ENCODE peak calls at places on chromosomes 12 and 14, in four cellular contexts. One of them, this sample, is unnamed.

GRCh38 chr14:22973217-22974032 is 8.9 kb downstream of the AJUBA start:
- DNase-seq in mesothelial cell of epicardium: no peak
- DNase-seq in astrocyte of the spinal cord: peak
- DNase-seq in WTC11: peak
- DNase-seq in this sample: peak

GRCh38 chr14:50957296-50957695 is 13.0 kb upstream of the PYGL start:
- DNase-seq in mesothelial cell of epicardium: no peak
- DNase-seq in astrocyte of the spinal cord: peak
- DNase-seq in WTC11: no peak
- DNase-seq in this sample: no peak

GRCh38 chr14:89254201-89254919 is 162.7 kb downstream of the FOXN3 start:
- DNase-seq in mesothelial cell of epicardium: no peak
- DNase-seq in astrocyte of the spinal cord: no peak
- DNase-seq in WTC11: no peak
- DNase-seq in this sample: no peak

GRCh38 chr14:81655423-81656314 is 122.0 kb upstream of the SEL1L start:
- DNase-seq in mesothelial cell of epicardium: no peak
- DNase-seq in astrocyte of the spinal cord: no peak
- DNase-seq in WTC11: no peak
- DNase-seq in this sample: no peak

GRCh38 chr14:91228112-91229004 is 16.1 kb downstream of the GPR68 start:
- DNase-seq in mesothelial cell of epicardium: no peak
- DNase-seq in astrocyte of the spinal cord: peak
- DNase-seq in WTC11: peak
- DNase-seq in this sample: no peak

GRCh38 chr12:127280393-127281275 is 986.3 kb upstream of the TMEM132C start:
- DNase-seq in mesothelial cell of epicardium: peak
- DNase-seq in astrocyte of the spinal cord: no peak
- DNase-seq in WTC11: peak
- DNase-seq in this sample: no peak

GRCh38 chr12:76899522-76899921 is 20.7 kb upstream of the CSRP2 start:
- DNase-seq in mesothelial cell of epicardium: no peak
- DNase-seq in astrocyte of the spinal cord: no peak
- DNase-seq in WTC11: no peak
- DNase-seq in this sample: no peak

GRCh38 chr14:53663709-53664108 is 292.9 kb downstream of the BMP4 start:
- DNase-seq in mesothelial cell of epicardium: no peak
- DNase-seq in astrocyte of the spinal cord: peak
- DNase-seq in WTC11: peak
- DNase-seq in this sample: peak

GRCh38 chr12:23767834-23768233 is 181.6 kb downstream of the SOX5 start:
- DNase-seq in mesothelial cell of epicardium: no peak
- DNase-seq in astrocyte of the spinal cord: no peak
- DNase-seq in WTC11: no peak
- DNase-seq in this sample: no peak

GRCh38 chr12:124437121-124437520 is 130.3 kb downstream of the NCOR2 start:
- DNase-seq in mesothelial cell of epicardium: no peak
- DNase-seq in astrocyte of the spinal cord: no peak
- DNase-seq in WTC11: no peak
- DNase-seq in this sample: no peak

GRCh38 chr14:73739174-73739898 is 25.2 kb upstream of the PNMA1 start:
- DNase-seq in mesothelial cell of epicardium: no peak
- DNase-seq in astrocyte of the spinal cord: no peak
- DNase-seq in WTC11: no peak
- DNase-seq in this sample: no peak

GRCh38 chr12:29921307-29921706 is 137.6 kb upstream of the TMTC1 start:
- DNase-seq in mesothelial cell of epicardium: no peak
- DNase-seq in astrocyte of the spinal cord: peak
- DNase-seq in WTC11: no peak
- DNase-seq in this sample: no peak

GRCh38 chr14:74501135-74501614 is 7.6 kb downstream of the ISCA2 start:
- DNase-seq in mesothelial cell of epicardium: peak
- DNase-seq in astrocyte of the spinal cord: peak
- DNase-seq in WTC11: peak
- DNase-seq in this sample: peak

GRCh38 chr14:69355955-69356321 is 42.2 kb downstream of the ERH start:
- DNase-seq in mesothelial cell of epicardium: no peak
- DNase-seq in astrocyte of the spinal cord: peak
- DNase-seq in WTC11: no peak
- DNase-seq in this sample: no peak

GRCh38 chr14:90576981-90577660 is 180.3 kb downstream of the CALM1 start:
- DNase-seq in mesothelial cell of epicardium: no peak
- DNase-seq in astrocyte of the spinal cord: no peak
- DNase-seq in WTC11: no peak
- DNase-seq in this sample: no peak

GRCh38 chr12:46659032-46659703 is 166.6 kb downstream of the SLC38A4 start:
- DNase-seq in mesothelial cell of epicardium: no peak
- DNase-seq in astrocyte of the spinal cord: no peak
- DNase-seq in WTC11: no peak
- DNase-seq in this sample: no peak

GRCh38 chr14:100883789-100884101 is 19.8 kb downstream of the RTL1 start:
- DNase-seq in mesothelial cell of epicardium: no peak
- DNase-seq in astrocyte of the spinal cord: no peak
- DNase-seq in WTC11: no peak
- DNase-seq in this sample: no peak

GRCh38 chr14:82861321-82861720 is 1327.7 kb upstream of the SEL1L start:
- DNase-seq in mesothelial cell of epicardium: no peak
- DNase-seq in astrocyte of the spinal cord: no peak
- DNase-seq in WTC11: no peak
- DNase-seq in this sample: no peak

GRCh38 chr12:73181244-73181643 is 909.1 kb downstream of the TRHDE start:
- DNase-seq in mesothelial cell of epicardium: no peak
- DNase-seq in astrocyte of the spinal cord: no peak
- DNase-seq in WTC11: no peak
- DNase-seq in this sample: no peak

GRCh38 chr14:95875831-95876768 is 532 bp upstream of the TUNAR start:
- DNase-seq in mesothelial cell of epicardium: no peak
- DNase-seq in astrocyte of the spinal cord: no peak
- DNase-seq in WTC11: peak
- DNase-seq in this sample: peak

GRCh38 chr14:32934891-32935633 is 3.6 kb upstream of the NPAS3 start:
- DNase-seq in mesothelial cell of epicardium: peak
- DNase-seq in astrocyte of the spinal cord: no peak
- DNase-seq in WTC11: peak
- DNase-seq in this sample: peak

GRCh38 chr12:53806689-53807088 is 54.9 kb upstream of the CISTR start:
- DNase-seq in mesothelial cell of epicardium: no peak
- DNase-seq in astrocyte of the spinal cord: peak
- DNase-seq in WTC11: no peak
- DNase-seq in this sample: no peak

GRCh38 chr14:96698846-96699543 is 98.2 kb upstream of the VRK1 start:
- DNase-seq in mesothelial cell of epicardium: no peak
- DNase-seq in astrocyte of the spinal cord: no peak
- DNase-seq in WTC11: no peak
- DNase-seq in this sample: no peak

GRCh38 chr14:91753501-91754128 is 21.7 kb upstream of the CATSPERB start:
- DNase-seq in mesothelial cell of epicardium: no peak
- DNase-seq in astrocyte of the spinal cord: no peak
- DNase-seq in WTC11: no peak
- DNase-seq in this sample: no peak

GRCh38 chr14:22657861-22658260 is 13.7 kb upstream of the OR6J1 start:
- DNase-seq in mesothelial cell of epicardium: no peak
- DNase-seq in astrocyte of the spinal cord: peak
- DNase-seq in WTC11: no peak
- DNase-seq in this sample: no peak

GRCh38 chr14:96482986-96483385 is 19.2 kb upstream of the PAPOLA start:
- DNase-seq in mesothelial cell of epicardium: no peak
- DNase-seq in astrocyte of the spinal cord: no peak
- DNase-seq in WTC11: no peak
- DNase-seq in this sample: no peak

GRCh38 chr14:66752109-66752508 is 244.2 kb downstream of the GPHN start:
- DNase-seq in mesothelial cell of epicardium: no peak
- DNase-seq in astrocyte of the spinal cord: no peak
- DNase-seq in WTC11: no peak
- DNase-seq in this sample: no peak

GRCh38 chr14:88013750-88014349 is 8.9 kb downstream of the GPR65 start:
- DNase-seq in mesothelial cell of epicardium: peak
- DNase-seq in astrocyte of the spinal cord: peak
- DNase-seq in WTC11: peak
- DNase-seq in this sample: peak

GRCh38 chr12:30110970-30111586 is 327.3 kb upstream of the TMTC1 start:
- DNase-seq in mesothelial cell of epicardium: no peak
- DNase-seq in astrocyte of the spinal cord: peak
- DNase-seq in WTC11: no peak
- DNase-seq in this sample: no peak

GRCh38 chr14:52735921-52736489 is 6.0 kb downstream of the STYX start:
- DNase-seq in mesothelial cell of epicardium: no peak
- DNase-seq in astrocyte of the spinal cord: peak
- DNase-seq in WTC11: no peak
- DNase-seq in this sample: no peak

GRCh38 chr12:104108755-104109445 is 29.1 kb downstream of the NFYB start:
- DNase-seq in mesothelial cell of epicardium: peak
- DNase-seq in astrocyte of the spinal cord: peak
- DNase-seq in WTC11: peak
- DNase-seq in this sample: peak

GRCh38 chr12:32312049-32312670 is 87.2 kb upstream of the FGD4 start:
- DNase-seq in mesothelial cell of epicardium: no peak
- DNase-seq in astrocyte of the spinal cord: peak
- DNase-seq in WTC11: no peak
- DNase-seq in this sample: peak

GRCh38 chr12:83823386-83824045 is 1089.1 kb downstream of the SLC6A15 start:
- DNase-seq in mesothelial cell of epicardium: no peak
- DNase-seq in astrocyte of the spinal cord: peak
- DNase-seq in WTC11: peak
- DNase-seq in this sample: peak
- TF ChIP-seq CTCF in mesothelial cell of epicardium: no peak
- TF ChIP-seq CTCF in astrocyte of the spinal cord: peak
- TF ChIP-seq CTCF in WTC11: peak
- TF ChIP-seq CTCF in this sample: peak

GRCh38 chr12:111268738-111269572 is 99.9 kb downstream of the PHETA1 start:
- DNase-seq in mesothelial cell of epicardium: no peak
- DNase-seq in astrocyte of the spinal cord: no peak
- DNase-seq in WTC11: peak
- DNase-seq in this sample: peak

GRCh38 chr12:111270773-111271172 is 98.1 kb downstream of the PHETA1 start:
- DNase-seq in mesothelial cell of epicardium: no peak
- DNase-seq in astrocyte of the spinal cord: no peak
- DNase-seq in WTC11: no peak
- DNase-seq in this sample: no peak

GRCh38 chr12:111270128-111270651 is 98.7 kb downstream of the PHETA1 start:
- DNase-seq in mesothelial cell of epicardium: no peak
- DNase-seq in astrocyte of the spinal cord: no peak
- DNase-seq in WTC11: no peak
- DNase-seq in this sample: no peak

GRCh38 chr12:111269688-111270087 is 99.2 kb downstream of the PHETA1 start:
- DNase-seq in mesothelial cell of epicardium: no peak
- DNase-seq in astrocyte of the spinal cord: no peak
- DNase-seq in WTC11: no peak
- DNase-seq in this sample: no peak

GRCh38 chr12:111271674-111272418 is 97.0 kb downstream of the PHETA1 start:
- DNase-seq in mesothelial cell of epicardium: no peak
- DNase-seq in astrocyte of the spinal cord: no peak
- DNase-seq in WTC11: no peak
- DNase-seq in this sample: no peak
- TF ChIP-seq CTCF in mesothelial cell of epicardium: no peak
- TF ChIP-seq CTCF in astrocyte of the spinal cord: peak
- TF ChIP-seq CTCF in WTC11: no peak
- TF ChIP-seq CTCF in this sample: no peak

GRCh38 chr12:108126990-108127468 is 2.1 kb upstream of the WSCD2 start:
- DNase-seq in mesothelial cell of epicardium: no peak
- DNase-seq in astrocyte of the spinal cord: no peak
- DNase-seq in WTC11: no peak
- DNase-seq in this sample: no peak

GRCh38 chr12:108128221-108129016 is 669 bp upstream of the WSCD2 start:
- DNase-seq in mesothelial cell of epicardium: no peak
- DNase-seq in astrocyte of the spinal cord: no peak
- DNase-seq in WTC11: no peak
- DNase-seq in this sample: no peak

GRCh38 chr12:108131035-108131434 is 1.9 kb downstream of the WSCD2 start:
- DNase-seq in mesothelial cell of epicardium: no peak
- DNase-seq in astrocyte of the spinal cord: no peak
- DNase-seq in WTC11: no peak
- DNase-seq in this sample: no peak

GRCh38 chr12:108127654-108128053 is 1.4 kb upstream of the WSCD2 start:
- DNase-seq in mesothelial cell of epicardium: no peak
- DNase-seq in astrocyte of the spinal cord: no peak
- DNase-seq in WTC11: no peak
- DNase-seq in this sample: no peak

GRCh38 chr12:108129017-108129812 is at the start of gene WSCD2:
- DNase-seq in mesothelial cell of epicardium: peak
- DNase-seq in astrocyte of the spinal cord: peak
- DNase-seq in WTC11: peak
- DNase-seq in this sample: peak
- TF ChIP-seq CTCF in mesothelial cell of epicardium: no peak
- TF ChIP-seq CTCF in astrocyte of the spinal cord: peak
- TF ChIP-seq CTCF in WTC11: no peak
- TF ChIP-seq CTCF in this sample: no peak

DNA sequence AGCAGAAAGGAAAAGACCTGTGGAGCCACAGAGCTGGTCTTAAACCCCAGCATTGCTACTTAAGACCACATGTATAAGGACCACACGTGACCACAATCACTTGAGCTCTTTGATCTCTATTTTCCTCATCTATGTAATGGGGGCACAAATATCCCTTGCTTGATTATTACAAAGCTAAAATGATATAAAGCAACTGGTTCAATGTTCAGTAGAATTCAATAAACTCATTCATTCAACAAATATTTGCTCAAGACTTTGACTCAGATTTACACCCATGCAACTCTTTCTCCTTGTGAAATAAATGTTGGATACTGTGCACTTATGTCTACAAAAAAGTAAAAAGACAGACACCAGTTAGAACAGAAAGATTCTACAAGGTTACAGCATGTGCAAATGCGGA is 21.9 kb upstream of the CHPT1 start:
- DNase-seq in mesothelial cell of epicardium: no peak
- DNase-seq in astrocyte of the spinal cord: no peak
- DNase-seq in WTC11: no peak
- DNase-seq in this sample: no peak
- TF ChIP-seq CTCF in mesothelial cell of epicardium: no peak
- TF ChIP-seq CTCF in astrocyte of the spinal cord: no peak
- TF ChIP-seq CTCF in WTC11: no peak
- TF ChIP-seq CTCF in this sample: no peak

This sample was measured in endothelial cell.